ENCODE peak calls at places on chromosomes 1 and 21, in eight cellular contexts. W, C, F, T, Q, H, M and X are unnamed samples.

GRCh38 chr1:228281631-228282328 is 73.9 kb downstream of the OBSCN start:
- DNase-seq in W (no peak), C (no peak), F (no peak), T (no peak), Q (no peak), H (no peak), M (no peak), X (peak)

GRCh38 chr1:29684141-29684540 is 447.8 kb downstream of the PTPRU start:
- DNase-seq in W (no peak), C (no peak), F (no peak), T (no peak), Q (no peak), H (no peak), M (no peak), X (peak)

GRCh38 chr1:50422946-50423669 is at the start of gene DMRTA2:
- DNase-seq in W (no peak), C (no peak), F (no peak), T (no peak), Q (no peak), H (no peak), M (peak), X (peak)

GRCh38 chr21:45525910-45526306 is 16.3 kb downstream of the SLC19A1 start:
- DNase-seq in W (no peak), C (peak), F (no peak), T (no peak), Q (no peak), H (no peak), M (no peak), X (peak)

GRCh38 chr1:30787856-30788495 is 30.4 kb upstream of the LAPTM5 start:
- DNase-seq in W (no peak), C (no peak), F (no peak), T (no peak), Q (no peak), H (no peak), M (no peak), X (peak)

GRCh38 chr1:56376188-56376984 is 203.0 kb downstream of the PLPP3 start:
- DNase-seq in W (no peak), C (peak), F (no peak), T (no peak), Q (peak), H (no peak), M (peak), X (no peak)

GRCh38 chr1:12549460-12550349 is 68.3 kb downstream of the DHRS3 start:
- DNase-seq in W (no peak), C (peak), F (no peak), T (no peak), Q (peak), H (peak), M (no peak), X (peak)

GRCh38 chr1:150493175-150493574 is 6.0 kb downstream of the TARS2 start:
- DNase-seq in W (no peak), C (peak), F (no peak), T (no peak), Q (no peak), H (no peak), M (no peak), X (no peak)

DNA sequence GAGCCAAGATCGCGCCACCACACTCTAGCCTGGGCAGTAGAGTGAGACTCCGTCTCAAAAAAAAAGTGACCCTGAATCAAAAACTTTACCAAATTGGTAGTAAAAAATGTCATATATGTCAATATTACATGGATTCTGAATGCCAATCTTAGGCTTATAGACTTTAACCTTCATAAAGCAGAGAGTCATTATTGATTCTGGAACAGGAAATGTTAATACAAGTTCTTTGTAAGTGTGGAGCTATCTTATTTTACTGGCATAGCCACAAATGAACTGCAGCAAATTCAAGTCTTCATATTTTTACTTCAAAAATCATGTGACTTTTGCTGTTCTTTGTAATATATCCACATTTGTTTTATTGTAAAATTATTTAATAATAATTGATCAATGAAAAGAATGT is 41.3 kb downstream of the PPP2R5A start:
- DNase-seq in W (no peak), C (no peak), F (no peak), T (no peak), Q (no peak), H (no peak), M (no peak), X (no peak)
- TF ChIP-seq POLR2AphosphoS5 in W (no peak), C (no peak), F (no peak), T (no peak), Q (no peak), H (no peak), M (no peak), X (no peak)

DNA sequence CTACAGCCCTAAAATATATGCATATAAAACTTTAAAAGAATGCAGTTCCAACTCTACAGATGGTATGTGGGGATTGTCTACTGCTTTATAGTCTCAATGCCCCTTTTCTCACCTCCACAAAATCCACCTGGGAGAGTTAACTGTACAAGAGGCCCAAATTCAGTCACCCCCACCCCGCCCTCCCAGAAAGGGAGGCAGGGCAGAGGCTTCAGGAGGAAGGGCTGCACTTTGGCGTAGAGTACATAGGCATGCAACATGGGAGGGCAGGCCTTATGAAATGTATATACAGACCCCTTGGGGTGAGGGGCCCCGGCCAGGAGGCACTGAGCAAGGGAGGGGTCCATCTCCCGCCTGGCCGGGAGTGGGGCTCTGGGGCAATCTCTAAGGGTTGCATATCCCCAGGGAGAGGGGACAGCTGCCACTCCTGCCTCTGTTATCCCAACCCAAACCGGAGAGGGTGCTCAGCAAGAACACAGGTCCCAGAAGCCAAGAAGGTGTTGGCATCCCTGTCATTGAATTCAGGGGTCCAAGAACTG is 1.3 kb upstream of the PYGO2 start:
- DNase-seq in W (no peak), C (no peak), F (no peak), T (no peak), Q (no peak), H (no peak), M (no peak), X (no peak)
- TF ChIP-seq POLR2AphosphoS5 in W (no peak), C (no peak), F (no peak), T (no peak), Q (no peak), H (peak), M (no peak), X (no peak)

GRCh38 chr1:64965239-64966157 is 851 bp downstream of the JAK1 start:
- DNase-seq in W (peak), C (peak), F (peak), T (no peak), Q (peak), H (no peak), M (peak), X (peak)
- TF ChIP-seq POLR2AphosphoS5 in W (no peak), C (peak), F (no peak), T (no peak), Q (no peak), H (no peak), M (no peak), X (peak)

DNA sequence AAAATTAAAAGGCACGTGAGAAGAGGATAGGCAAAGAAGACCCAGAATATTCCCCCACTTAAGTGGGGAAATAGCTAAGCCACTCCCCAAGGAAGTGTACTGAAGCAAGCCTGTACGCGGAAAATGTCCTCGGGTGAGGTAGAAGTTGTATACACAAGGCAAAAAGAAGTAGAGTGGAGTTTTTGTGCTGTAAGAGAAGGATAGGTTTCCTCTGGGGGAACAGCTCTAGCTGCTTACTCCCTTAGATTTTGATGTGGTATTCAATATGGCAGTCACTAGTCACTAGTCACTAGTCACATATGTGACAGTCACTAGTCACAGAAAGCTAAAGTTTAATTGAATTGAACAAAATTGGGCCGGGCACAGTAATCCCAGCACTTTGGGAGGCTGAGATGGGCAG is 7.6 kb downstream of the TXNIP start:
- DNase-seq in W (no peak), C (peak), F (no peak), T (no peak), Q (no peak), H (no peak), M (no peak), X (no peak)
- TF ChIP-seq POLR2AphosphoS5 in W (no peak), C (no peak), F (no peak), T (no peak), Q (no peak), H (no peak), M (no peak), X (no peak)

GRCh38 chr1:115838805-115839705 is 1.9 kb downstream of the NHLH2 start:
- DNase-seq in W (peak), C (no peak), F (no peak), T (no peak), Q (peak), H (no peak), M (peak), X (peak)
- TF ChIP-seq POLR2AphosphoS5 in W (no peak), C (no peak), F (no peak), T (no peak), Q (peak), H (no peak), M (no peak), X (no peak)

DNA sequence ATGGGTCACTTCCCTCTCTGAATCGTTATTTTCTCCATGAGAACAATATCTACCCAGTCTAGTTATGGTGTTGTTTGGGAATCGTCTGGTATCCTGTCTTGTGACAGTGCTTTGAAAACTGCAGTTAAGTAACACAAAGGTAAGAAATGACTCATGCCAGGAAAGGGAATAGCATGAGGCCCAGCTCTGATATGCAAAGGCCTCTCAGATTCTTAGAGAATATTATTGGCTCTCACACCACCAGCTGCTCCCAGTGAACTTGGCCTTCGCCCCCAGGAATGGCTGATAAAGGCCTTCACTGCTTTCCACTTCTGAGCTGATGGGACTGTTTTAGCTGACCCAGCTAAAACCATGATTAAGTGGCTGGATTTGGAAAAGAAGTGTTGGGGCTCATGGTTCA is 27.1 kb downstream of the NEK2 start:
- DNase-seq in W (no peak), C (no peak), F (no peak), T (no peak), Q (no peak), H (no peak), M (no peak), X (no peak)
- TF ChIP-seq POLR2AphosphoS5 in W (no peak), C (no peak), F (no peak), T (no peak), Q (no peak), H (no peak), M (no peak), X (no peak)

GRCh38 chr1:220732621-220733020 is 15.5 kb upstream of the MTARC2 start:
- DNase-seq in W (no peak), C (no peak), F (no peak), T (no peak), Q (peak), H (no peak), M (no peak), X (peak)

GRCh38 chr1:220732137-220732536 is 16.0 kb upstream of the MTARC2 start:
- DNase-seq in W (no peak), C (no peak), F (no peak), T (no peak), Q (peak), H (no peak), M (no peak), X (no peak)

GRCh38 chr1:220727523-220727922 is 20.6 kb upstream of the MTARC2 start:
- DNase-seq in W (no peak), C (no peak), F (no peak), T (no peak), Q (no peak), H (no peak), M (no peak), X (no peak)

GRCh38 chr1:220734571-220735326 is 13.4 kb upstream of the MTARC2 start:
- DNase-seq in W (no peak), C (no peak), F (no peak), T (no peak), Q (no peak), H (no peak), M (no peak), X (no peak)

GRCh38 chr1:220733090-220733569 is 15.0 kb upstream of the MTARC2 start:
- DNase-seq in W (peak), C (peak), F (peak), T (peak), Q (peak), H (peak), M (peak), X (peak)
- TF ChIP-seq POLR2AphosphoS5 in W (no peak), C (peak), F (no peak), T (no peak), Q (peak), H (no peak), M (no peak), X (no peak)

GRCh38 chr1:46615735-46616134 is 876 bp downstream of the MOB3C start:
- DNase-seq in W (no peak), C (peak), F (no peak), T (no peak), Q (no peak), H (no peak), M (peak), X (no peak)

GRCh38 chr1:46617833-46618232 is 1.2 kb upstream of the MOB3C start:
- DNase-seq in W (no peak), C (no peak), F (no peak), T (no peak), Q (no peak), H (no peak), M (no peak), X (no peak)

GRCh38 chr1:46617108-46617694 is 590 bp upstream of the MOB3C start:
- DNase-seq in W (no peak), C (peak), F (no peak), T (no peak), Q (no peak), H (no peak), M (no peak), X (no peak)

GRCh38 chr1:46615088-46615487 is 1.5 kb downstream of the MOB3C start:
- DNase-seq in W (no peak), C (no peak), F (no peak), T (no peak), Q (no peak), H (no peak), M (no peak), X (no peak)

GRCh38 chr1:46616277-46617107 is at the start of gene MOB3C:
- DNase-seq in W (peak), C (peak), F (no peak), T (peak), Q (peak), H (no peak), M (peak), X (peak)
- TF ChIP-seq POLR2AphosphoS5 in W (peak), C (peak), F (no peak), T (peak), Q (peak), H (peak), M (peak), X (peak)